ENCODE peak calls at places on chromosomes 11 and 22, in eight cellular contexts. One of them, this sample, is unnamed.

GRCh38 chr11:57751676-57752253 is at the start of gene BTBD18:
- DNase-seq in sigmoid colon: no peak
- DNase-seq in A172: peak; percentile 34
- DNase-seq in stimulated activated CD4-positive, alpha-beta T cell treated with anti-CD3 and anti-CD28 coated beads, Interleukin-1b, Interleukin-23, amount 100 ng/mL, for 24 hours: no peak
- DNase-seq in lower lobe of right lung: no peak
- DNase-seq in fibroblast of lung: peak; percentile 70
- DNase-seq in hippocampal formation: no peak
- DNase-seq in AG09319: no peak
- DNase-seq in this sample: no peak

GRCh38 chr11:794766-795637 is 3.1 kb downstream of the SLC25A22 start:
- DNase-seq in sigmoid colon: no peak
- DNase-seq in A172: peak; percentile 72
- DNase-seq in stimulated activated CD4-positive, alpha-beta T cell treated with anti-CD3 and anti-CD28 coated beads, Interleukin-1b, Interleukin-23, amount 100 ng/mL, for 24 hours: no peak
- DNase-seq in lower lobe of right lung: no peak
- DNase-seq in fibroblast of lung: no peak
- DNase-seq in hippocampal formation: no peak
- DNase-seq in AG09319: no peak
- DNase-seq in this sample: no peak

GRCh38 chr11:12163181-12163841 is 52.9 kb downstream of the MICAL2 start:
- DNase-seq in sigmoid colon: peak; percentile 88
- DNase-seq in A172: peak; percentile 85
- DNase-seq in stimulated activated CD4-positive, alpha-beta T cell treated with anti-CD3 and anti-CD28 coated beads, Interleukin-1b, Interleukin-23, amount 100 ng/mL, for 24 hours: no peak
- DNase-seq in lower lobe of right lung: no peak
- DNase-seq in fibroblast of lung: peak; percentile 63
- DNase-seq in hippocampal formation: no peak
- DNase-seq in AG09319: no peak
- DNase-seq in this sample: peak; percentile 87

GRCh38 chr11:20022363-20023081 is 137.8 kb downstream of the DBX1 start:
- DNase-seq in sigmoid colon: no peak
- DNase-seq in A172: no peak
- DNase-seq in stimulated activated CD4-positive, alpha-beta T cell treated with anti-CD3 and anti-CD28 coated beads, Interleukin-1b, Interleukin-23, amount 100 ng/mL, for 24 hours: no peak
- DNase-seq in lower lobe of right lung: no peak
- DNase-seq in fibroblast of lung: peak; percentile 78
- DNase-seq in hippocampal formation: no peak
- DNase-seq in AG09319: no peak
- DNase-seq in this sample: peak; percentile 51

GRCh38 chr11:34610324-34611041 is 10.4 kb upstream of the EHF start:
- DNase-seq in sigmoid colon: no peak
- DNase-seq in A172: no peak
- DNase-seq in stimulated activated CD4-positive, alpha-beta T cell treated with anti-CD3 and anti-CD28 coated beads, Interleukin-1b, Interleukin-23, amount 100 ng/mL, for 24 hours: no peak
- DNase-seq in lower lobe of right lung: no peak
- DNase-seq in fibroblast of lung: no peak
- DNase-seq in hippocampal formation: no peak
- DNase-seq in AG09319: no peak
- DNase-seq in this sample: no peak

GRCh38 chr11:43547900-43548381 is 132.6 kb upstream of the HSD17B12 start:
- DNase-seq in sigmoid colon: no peak
- DNase-seq in A172: no peak
- DNase-seq in stimulated activated CD4-positive, alpha-beta T cell treated with anti-CD3 and anti-CD28 coated beads, Interleukin-1b, Interleukin-23, amount 100 ng/mL, for 24 hours: no peak
- DNase-seq in lower lobe of right lung: no peak
- DNase-seq in fibroblast of lung: peak; percentile 11
- DNase-seq in hippocampal formation: no peak
- DNase-seq in AG09319: no peak
- DNase-seq in this sample: no peak

GRCh38 chr11:126212089-126212660 is 593 bp downstream of the FAM118B start:
- DNase-seq in sigmoid colon: no peak
- DNase-seq in A172: no peak
- DNase-seq in stimulated activated CD4-positive, alpha-beta T cell treated with anti-CD3 and anti-CD28 coated beads, Interleukin-1b, Interleukin-23, amount 100 ng/mL, for 24 hours: no peak
- DNase-seq in lower lobe of right lung: no peak
- DNase-seq in fibroblast of lung: peak; percentile 21
- DNase-seq in hippocampal formation: no peak
- DNase-seq in AG09319: no peak
- DNase-seq in this sample: no peak

GRCh38 chr22:20463324-20464095 is 25.9 kb upstream of the SCARF2 start:
- DNase-seq in sigmoid colon: no peak
- DNase-seq in A172: no peak
- DNase-seq in stimulated activated CD4-positive, alpha-beta T cell treated with anti-CD3 and anti-CD28 coated beads, Interleukin-1b, Interleukin-23, amount 100 ng/mL, for 24 hours: no peak
- DNase-seq in lower lobe of right lung: no peak
- DNase-seq in fibroblast of lung: no peak
- DNase-seq in hippocampal formation: no peak
- DNase-seq in AG09319: no peak
- DNase-seq in this sample: no peak

GRCh38 chr11:74055938-74056337 is 47.1 kb upstream of the UCP3 start:
- DNase-seq in sigmoid colon: no peak
- DNase-seq in A172: no peak
- DNase-seq in stimulated activated CD4-positive, alpha-beta T cell treated with anti-CD3 and anti-CD28 coated beads, Interleukin-1b, Interleukin-23, amount 100 ng/mL, for 24 hours: no peak
- DNase-seq in lower lobe of right lung: no peak
- DNase-seq in fibroblast of lung: peak; percentile 70
- DNase-seq in hippocampal formation: no peak
- DNase-seq in AG09319: no peak
- DNase-seq in this sample: no peak

GRCh38 chr11:2423157-2424025 is 20.9 kb downstream of the TRPM5 start:
- DNase-seq in sigmoid colon: no peak
- DNase-seq in A172: no peak
- DNase-seq in stimulated activated CD4-positive, alpha-beta T cell treated with anti-CD3 and anti-CD28 coated beads, Interleukin-1b, Interleukin-23, amount 100 ng/mL, for 24 hours: no peak
- DNase-seq in lower lobe of right lung: no peak
- DNase-seq in fibroblast of lung: no peak
- DNase-seq in hippocampal formation: no peak
- DNase-seq in AG09319: no peak
- DNase-seq in this sample: no peak

GRCh38 chr11:69166186-69167115 is 10.7 kb downstream of the SMIM38 start:
- DNase-seq in sigmoid colon: no peak
- DNase-seq in A172: peak; percentile 93
- DNase-seq in stimulated activated CD4-positive, alpha-beta T cell treated with anti-CD3 and anti-CD28 coated beads, Interleukin-1b, Interleukin-23, amount 100 ng/mL, for 24 hours: peak; percentile 42
- DNase-seq in lower lobe of right lung: no peak
- DNase-seq in fibroblast of lung: peak; percentile 84
- DNase-seq in hippocampal formation: no peak
- DNase-seq in AG09319: peak; percentile 19
- DNase-seq in this sample: no peak